ENCODE peak calls at places on chromosomes 2 and 18, in ten cellular contexts. One of them, this sample, is unnamed. For H3K27me3 and H3K9me3, the result is how much of the 10 kb centered on the place peaks cover.

GRCh38 chr2:143264851-143265250 is 135.6 kb downstream of the ARHGAP15 start:
- DNase-seq in effector memory CD4-positive, alpha-beta T cell: no peak
- DNase-seq in right cardiac atrium: no peak
- DNase-seq in body of pancreas: no peak
- DNase-seq in endodermal cell: no peak
- DNase-seq in prostate gland: peak
- DNase-seq in heart right ventricle: no peak
- DNase-seq in ovary: no peak
- DNase-seq in adrenal gland: no peak
- DNase-seq in sigmoid colon: no peak
- DNase-seq in this sample: peak

GRCh38 chr2:150376627-150377335 is 110.7 kb downstream of the RND3 start:
- DNase-seq in effector memory CD4-positive, alpha-beta T cell: no peak
- DNase-seq in right cardiac atrium: no peak
- DNase-seq in body of pancreas: no peak
- DNase-seq in endodermal cell: no peak
- DNase-seq in prostate gland: no peak
- DNase-seq in heart right ventricle: no peak
- DNase-seq in ovary: no peak
- DNase-seq in adrenal gland: no peak
- DNase-seq in sigmoid colon: no peak
- DNase-seq in this sample: no peak

GRCh38 chr2:159083601-159084000 is 115.2 kb downstream of the TANC1 start:
- DNase-seq in effector memory CD4-positive, alpha-beta T cell: no peak
- DNase-seq in right cardiac atrium: no peak
- DNase-seq in body of pancreas: no peak
- DNase-seq in endodermal cell: no peak
- DNase-seq in prostate gland: no peak
- DNase-seq in heart right ventricle: no peak
- DNase-seq in ovary: no peak
- DNase-seq in adrenal gland: no peak
- DNase-seq in sigmoid colon: no peak
- DNase-seq in this sample: no peak

GRCh38 chr2:127597046-127597983 is 48.6 kb upstream of the GPR17 start:
- DNase-seq in effector memory CD4-positive, alpha-beta T cell: no peak
- DNase-seq in right cardiac atrium: no peak
- DNase-seq in body of pancreas: no peak
- DNase-seq in endodermal cell: peak
- DNase-seq in prostate gland: no peak
- DNase-seq in heart right ventricle: no peak
- DNase-seq in ovary: no peak
- DNase-seq in adrenal gland: no peak
- DNase-seq in sigmoid colon: peak
- DNase-seq in this sample: no peak

GRCh38 chr18:33987206-33987605 is 237.5 kb downstream of the NOL4 start:
- DNase-seq in effector memory CD4-positive, alpha-beta T cell: no peak
- DNase-seq in right cardiac atrium: no peak
- DNase-seq in body of pancreas: no peak
- DNase-seq in endodermal cell: no peak
- DNase-seq in prostate gland: no peak
- DNase-seq in heart right ventricle: no peak
- DNase-seq in ovary: no peak
- DNase-seq in adrenal gland: no peak
- DNase-seq in sigmoid colon: no peak
- DNase-seq in this sample: no peak

GRCh38 chr2:173079968-173080860 is 4.6 kb downstream of the MAP3K20 start:
- DNase-seq in effector memory CD4-positive, alpha-beta T cell: no peak
- DNase-seq in right cardiac atrium: no peak
- DNase-seq in body of pancreas: no peak
- DNase-seq in endodermal cell: no peak
- DNase-seq in prostate gland: no peak
- DNase-seq in heart right ventricle: no peak
- DNase-seq in ovary: no peak
- DNase-seq in adrenal gland: no peak
- DNase-seq in sigmoid colon: no peak
- DNase-seq in this sample: peak

GRCh38 chr18:54444309-54444914 is 86.7 kb downstream of the C18orf54 start:
- DNase-seq in effector memory CD4-positive, alpha-beta T cell: no peak
- DNase-seq in right cardiac atrium: peak
- DNase-seq in body of pancreas: peak
- DNase-seq in endodermal cell: peak
- DNase-seq in prostate gland: peak
- DNase-seq in heart right ventricle: peak
- DNase-seq in ovary: peak
- DNase-seq in adrenal gland: peak
- DNase-seq in sigmoid colon: no peak
- DNase-seq in this sample: peak

GRCh38 chr2:109217362-109218086 is 88.5 kb downstream of the SH3RF3 start:
- DNase-seq in effector memory CD4-positive, alpha-beta T cell: no peak
- DNase-seq in right cardiac atrium: no peak
- DNase-seq in body of pancreas: no peak
- DNase-seq in endodermal cell: peak
- DNase-seq in prostate gland: no peak
- DNase-seq in heart right ventricle: no peak
- DNase-seq in ovary: no peak
- DNase-seq in adrenal gland: no peak
- DNase-seq in sigmoid colon: no peak
- DNase-seq in this sample: no peak

GRCh38 chr18:73563345-73563744 is 584.3 kb downstream of the FBXO15 start:
- DNase-seq in effector memory CD4-positive, alpha-beta T cell: no peak
- DNase-seq in right cardiac atrium: no peak
- DNase-seq in body of pancreas: no peak
- DNase-seq in endodermal cell: no peak
- DNase-seq in prostate gland: no peak
- DNase-seq in heart right ventricle: no peak
- DNase-seq in ovary: no peak
- DNase-seq in adrenal gland: no peak
- DNase-seq in sigmoid colon: no peak
- DNase-seq in this sample: no peak

GRCh38 chr2:176104338-176105077 is 2.6 kb upstream of the HOXD11 start:
- DNase-seq in effector memory CD4-positive, alpha-beta T cell: no peak
- DNase-seq in right cardiac atrium: peak
- DNase-seq in body of pancreas: no peak
- DNase-seq in endodermal cell: peak
- DNase-seq in prostate gland: no peak
- DNase-seq in heart right ventricle: no peak
- DNase-seq in ovary: peak
- DNase-seq in adrenal gland: peak
- DNase-seq in sigmoid colon: peak
- DNase-seq in this sample: peak

GRCh38 chr2:206642075-206643025 is at the start of gene FAM237A:
- DNase-seq in effector memory CD4-positive, alpha-beta T cell: no peak
- DNase-seq in right cardiac atrium: peak
- DNase-seq in body of pancreas: peak
- DNase-seq in endodermal cell: peak
- DNase-seq in prostate gland: no peak
- DNase-seq in heart right ventricle: peak
- DNase-seq in ovary: peak
- DNase-seq in adrenal gland: peak
- DNase-seq in sigmoid colon: no peak
- DNase-seq in this sample: peak

DNA sequence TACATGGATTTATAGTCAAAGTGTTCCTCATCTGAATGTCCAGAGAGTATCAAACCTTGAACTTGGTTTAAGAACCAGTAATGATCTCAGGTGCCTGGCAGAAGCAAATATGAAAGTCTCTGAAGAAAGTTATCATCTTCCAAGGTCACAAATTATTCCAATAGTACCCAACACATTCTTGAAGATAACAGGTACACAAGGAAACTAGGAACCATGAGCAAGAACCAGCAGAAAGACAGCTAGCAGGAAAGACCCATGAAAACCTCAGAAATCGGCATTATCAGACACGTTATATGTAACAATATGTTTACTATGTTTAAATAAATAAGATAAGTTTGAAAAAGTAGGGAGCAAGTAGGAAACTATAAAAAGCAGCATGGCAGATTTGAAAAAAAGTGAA is 5.9 kb upstream of the PRKAG3 start:
- DNase-seq in effector memory CD4-positive, alpha-beta T cell: no peak
- DNase-seq in right cardiac atrium: no peak
- DNase-seq in body of pancreas: no peak
- DNase-seq in endodermal cell: no peak
- DNase-seq in prostate gland: no peak
- DNase-seq in heart right ventricle: no peak
- DNase-seq in ovary: no peak
- DNase-seq in adrenal gland: no peak
- DNase-seq in sigmoid colon: no peak
- DNase-seq in this sample: no peak
- H3K27me3 ChIP-seq in effector memory CD4-positive, alpha-beta T cell: under half
- H3K27me3 ChIP-seq in right cardiac atrium: under half
- H3K27me3 ChIP-seq in body of pancreas: under half
- H3K27me3 ChIP-seq in endodermal cell: under half
- H3K27me3 ChIP-seq in prostate gland: under half
- H3K27me3 ChIP-seq in heart right ventricle: under half
- H3K27me3 ChIP-seq in ovary: under half
- H3K27me3 ChIP-seq in adrenal gland: under half
- H3K27me3 ChIP-seq in sigmoid colon: under half
- H3K27me3 ChIP-seq in this sample: under half

GRCh38 chr2:153477641-153478288 is 797 bp downstream of the RPRM start:
- DNase-seq in effector memory CD4-positive, alpha-beta T cell: no peak
- DNase-seq in right cardiac atrium: no peak
- DNase-seq in body of pancreas: peak
- DNase-seq in endodermal cell: peak
- DNase-seq in prostate gland: no peak
- DNase-seq in heart right ventricle: peak
- DNase-seq in ovary: peak
- DNase-seq in adrenal gland: peak
- DNase-seq in sigmoid colon: no peak
- DNase-seq in this sample: no peak

GRCh38 chr2:153477096-153477555 is 1.4 kb downstream of the RPRM start:
- DNase-seq in effector memory CD4-positive, alpha-beta T cell: no peak
- DNase-seq in right cardiac atrium: peak
- DNase-seq in body of pancreas: peak
- DNase-seq in endodermal cell: peak
- DNase-seq in prostate gland: no peak
- DNase-seq in heart right ventricle: peak
- DNase-seq in ovary: peak
- DNase-seq in adrenal gland: peak
- DNase-seq in sigmoid colon: peak
- DNase-seq in this sample: no peak

GRCh38 chr2:153474407-153474806 is 4.2 kb downstream of the RPRM start:
- DNase-seq in effector memory CD4-positive, alpha-beta T cell: no peak
- DNase-seq in right cardiac atrium: no peak
- DNase-seq in body of pancreas: no peak
- DNase-seq in endodermal cell: no peak
- DNase-seq in prostate gland: no peak
- DNase-seq in heart right ventricle: no peak
- DNase-seq in ovary: no peak
- DNase-seq in adrenal gland: no peak
- DNase-seq in sigmoid colon: no peak
- DNase-seq in this sample: no peak

GRCh38 chr2:153478289-153479261 is at the start of gene RPRM:
- DNase-seq in effector memory CD4-positive, alpha-beta T cell: peak
- DNase-seq in right cardiac atrium: peak
- DNase-seq in body of pancreas: peak
- DNase-seq in endodermal cell: peak
- DNase-seq in prostate gland: peak
- DNase-seq in heart right ventricle: peak
- DNase-seq in ovary: peak
- DNase-seq in adrenal gland: peak
- DNase-seq in sigmoid colon: peak
- DNase-seq in this sample: peak

GRCh38 chr2:153476491-153477095 is 2.0 kb downstream of the RPRM start:
- DNase-seq in effector memory CD4-positive, alpha-beta T cell: no peak
- DNase-seq in right cardiac atrium: no peak
- DNase-seq in body of pancreas: no peak
- DNase-seq in endodermal cell: no peak
- DNase-seq in prostate gland: no peak
- DNase-seq in heart right ventricle: no peak
- DNase-seq in ovary: peak
- DNase-seq in adrenal gland: no peak
- DNase-seq in sigmoid colon: peak
- DNase-seq in this sample: no peak
- H3K4me3 ChIP-seq in effector memory CD4-positive, alpha-beta T cell: no peak
- H3K4me3 ChIP-seq in right cardiac atrium: peak
- H3K4me3 ChIP-seq in body of pancreas: no peak
- H3K4me3 ChIP-seq in endodermal cell: peak
- H3K4me3 ChIP-seq in prostate gland: peak
- H3K4me3 ChIP-seq in heart right ventricle: peak
- H3K4me3 ChIP-seq in ovary: peak
- H3K4me3 ChIP-seq in adrenal gland: no peak
- H3K4me3 ChIP-seq in sigmoid colon: peak
- H3K4me3 ChIP-seq in this sample: no peak

DNA sequence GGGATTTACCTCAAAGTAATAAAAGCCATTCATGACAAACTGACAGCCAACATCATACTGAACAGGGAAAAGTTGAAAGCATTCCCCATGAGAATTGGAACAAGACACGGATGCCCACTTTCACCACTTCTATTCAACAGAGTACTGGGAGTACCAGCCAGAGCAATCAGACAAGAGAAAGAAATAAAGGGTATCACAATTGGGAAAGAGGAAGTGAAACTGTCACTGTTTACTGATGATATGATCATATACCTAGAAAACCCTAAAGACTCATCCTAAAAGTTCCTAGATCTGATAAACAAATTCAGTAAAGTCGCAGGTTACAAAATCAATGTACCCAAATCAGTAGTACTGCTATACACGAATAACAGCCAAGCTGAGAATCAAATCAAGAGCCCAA is 17.2 kb upstream of the ASB18 start:
- DNase-seq in effector memory CD4-positive, alpha-beta T cell: no peak
- DNase-seq in right cardiac atrium: no peak
- DNase-seq in body of pancreas: no peak
- DNase-seq in endodermal cell: no peak
- DNase-seq in prostate gland: no peak
- DNase-seq in heart right ventricle: no peak
- DNase-seq in ovary: no peak
- DNase-seq in adrenal gland: no peak
- DNase-seq in sigmoid colon: no peak
- DNase-seq in this sample: no peak
- H3K9me3 ChIP-seq in effector memory CD4-positive, alpha-beta T cell: under half
- H3K9me3 ChIP-seq in right cardiac atrium: under half
- H3K9me3 ChIP-seq in body of pancreas: under half
- H3K9me3 ChIP-seq in endodermal cell: under half
- H3K9me3 ChIP-seq in prostate gland: under half
- H3K9me3 ChIP-seq in heart right ventricle: under half
- H3K9me3 ChIP-seq in ovary: under half
- H3K9me3 ChIP-seq in adrenal gland: under half
- H3K9me3 ChIP-seq in sigmoid colon: under half
- H3K9me3 ChIP-seq in this sample: under half

DNA sequence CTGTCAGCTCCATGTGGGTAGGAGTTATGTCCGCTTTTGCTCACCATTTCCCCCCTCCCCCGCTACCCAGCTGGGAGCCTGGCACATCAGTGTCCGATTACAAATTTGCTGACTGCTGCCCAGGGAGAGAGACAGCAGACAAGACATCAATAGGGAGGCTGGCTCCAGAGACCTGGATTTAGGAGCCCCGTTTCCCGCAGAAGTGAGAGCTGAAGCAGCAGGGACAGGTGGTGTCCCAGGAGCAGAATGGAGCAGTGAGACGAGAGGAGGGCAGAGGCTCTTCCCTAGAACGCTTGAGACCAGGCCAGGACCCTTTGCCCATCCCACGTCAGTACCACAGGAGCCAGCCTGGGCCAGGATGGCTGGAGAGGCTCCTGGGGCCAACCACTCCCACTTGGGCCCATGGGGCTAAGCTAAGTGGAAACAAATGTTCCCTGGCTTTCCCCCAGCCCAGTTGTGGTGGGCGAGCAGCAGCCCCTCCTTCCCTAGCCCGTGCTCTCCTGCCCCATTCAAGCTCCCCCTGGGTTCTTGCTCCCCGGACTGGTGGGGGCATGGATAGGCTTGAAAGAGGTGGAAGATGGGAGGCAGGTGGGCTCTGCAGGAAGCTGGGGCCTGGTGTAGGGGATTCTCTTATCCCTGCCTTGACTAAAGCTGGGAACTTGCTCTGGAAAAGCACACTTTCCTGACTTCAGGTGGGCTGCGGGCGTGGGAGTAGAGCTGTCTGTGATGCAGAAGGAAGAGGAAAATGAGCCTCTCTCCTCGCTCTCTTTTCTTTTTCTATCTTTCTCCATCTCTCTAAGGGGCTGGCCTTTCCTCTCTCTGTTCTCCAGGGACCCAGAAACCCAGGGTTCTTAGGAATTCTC is 4.1 kb upstream of the WNT6 start:
- DNase-seq in effector memory CD4-positive, alpha-beta T cell: no peak
- DNase-seq in right cardiac atrium: no peak
- DNase-seq in body of pancreas: no peak
- DNase-seq in endodermal cell: peak
- DNase-seq in prostate gland: no peak
- DNase-seq in heart right ventricle: no peak
- DNase-seq in ovary: no peak
- DNase-seq in adrenal gland: no peak
- DNase-seq in sigmoid colon: peak
- DNase-seq in this sample: no peak
- H3K27me3 ChIP-seq in effector memory CD4-positive, alpha-beta T cell: under half
- H3K27me3 ChIP-seq in right cardiac atrium: under half
- H3K27me3 ChIP-seq in body of pancreas: under half
- H3K27me3 ChIP-seq in endodermal cell: half or more
- H3K27me3 ChIP-seq in prostate gland: under half
- H3K27me3 ChIP-seq in heart right ventricle: half or more
- H3K27me3 ChIP-seq in ovary: under half
- H3K27me3 ChIP-seq in adrenal gland: under half
- H3K27me3 ChIP-seq in sigmoid colon: half or more
- H3K27me3 ChIP-seq in this sample: under half

This sample was measured in MG63.